ENCODE peak calls at places on chromosomes 16 and 17, in four cellular contexts. M is IMR-90, E is mesendoderm, R is H1. C is an unnamed sample.

GRCh38 chr16:66918355-66918754 is 330 bp downstream of the CDH16 start:
- DNase-seq in M (no peak), R (no peak), E (no peak), C (no peak)

GRCh38 chr16:74608944-74609343 is 2.0 kb upstream of the GLG1 start:
- DNase-seq in M (no peak), E (peak), R (no peak), C (no peak)

GRCh38 chr17:79623786-79624657 is 13.2 kb upstream of the RBFOX3 start:
- DNase-seq in M (no peak), E (no peak), R (peak), C (peak)

GRCh38 chr17:74410001-74410443 is 21.9 kb upstream of the GPRC5C start:
- DNase-seq in E (peak), R (no peak), M (no peak), C (peak)

GRCh38 chr17:82031303-82031884 is at the start of gene RAC3:
- DNase-seq in M (peak), R (no peak), E (peak), C (no peak)

GRCh38 chr16:54647731-54648221 is 282.9 kb upstream of the IRX5 start:
- DNase-seq in M (no peak), R (no peak), E (no peak), C (no peak)

GRCh38 chr16:87461466-87461975 is 31.3 kb downstream of the ZCCHC14 start:
- DNase-seq in E (peak), M (no peak), R (peak), C (peak)

GRCh38 chr16:87380403-87380802 is 3.2 kb downstream of the FBXO31 start:
- DNase-seq in R (no peak), E (no peak), M (no peak), C (no peak)

GRCh38 chr17:14753383-14753782 is 452.5 kb downstream of the HS3ST3B1 start:
- DNase-seq in M (no peak), E (no peak), R (no peak), C (no peak)

GRCh38 chr17:59342681-59343127 is 11.2 kb downstream of the YPEL2 start:
- DNase-seq in E (no peak), R (no peak), M (no peak), C (no peak)

GRCh38 chr17:31089461-31089860 is 5.3 kb upstream of the NF1 start:
- DNase-seq in E (no peak), M (no peak), R (no peak), C (no peak)

GRCh38 chr16:6027733-6028132 is 930.1 kb upstream of the EEF2KMT start:
- DNase-seq in M (no peak), R (no peak), E (no peak), C (no peak)

GRCh38 chr16:4882633-4883285 is 35.5 kb downstream of the UBN1 start:
- DNase-seq in R (no peak), E (no peak), M (peak), C (no peak)

GRCh38 chr16:19804538-19805323 is 79.9 kb downstream of the GPRC5B start:
- DNase-seq in M (no peak), R (peak), E (peak), C (peak)

GRCh38 chr16:11236855-11237254 is 19.1 kb downstream of the SOCS1 start:
- DNase-seq in M (no peak), E (no peak), R (no peak), C (no peak)

GRCh38 chr17:13765701-13766100 is 164.0 kb upstream of the HS3ST3A1 start:
- DNase-seq in R (no peak), M (peak), E (no peak), C (no peak)

GRCh38 chr16:48676836-48677235 is 66.9 kb upstream of the N4BP1 start:
- DNase-seq in R (no peak), E (no peak), M (peak), C (no peak)

GRCh38 chr17:2875608-2876007 is 79.4 kb downstream of the RAP1GAP2 start:
- DNase-seq in M (no peak), E (peak), R (no peak), C (peak)

GRCh38 chr17:31696184-31696602 is 162.9 kb downstream of the COPRS start:
- DNase-seq in E (peak), M (peak), R (peak), C (peak)

GRCh38 chr16:11914759-11915643 is 755 bp downstream of the GSPT1 start:
- DNase-seq in M (peak), E (peak), R (peak), C (no peak)

GRCh38 chr17:10646393-10646990 is 10.6 kb downstream of the MYH3 start:
- DNase-seq in E (peak), R (peak), M (peak), C (peak)

GRCh38 chr16:29316673-29317237 is 89.8 kb downstream of the NPIPB11 start:
- DNase-seq in M (peak), R (no peak), E (no peak), C (no peak)

GRCh38 chr17:58575511-58575910 is 61.1 kb upstream of the MTMR4 start:
- DNase-seq in R (no peak), M (peak), E (no peak), C (no peak)

GRCh38 chr17:17414316-17414937 is 62.4 kb upstream of the MED9 start:
- DNase-seq in R (no peak), M (peak), E (no peak), C (no peak)

GRCh38 chr16:48978501-48978900 is 303.1 kb downstream of the CBLN1 start:
- DNase-seq in R (no peak), M (no peak), E (no peak), C (no peak)

GRCh38 chr16:11085025-11085485 is 140.7 kb downstream of the CLEC16A start:
- DNase-seq in M (peak), E (no peak), R (no peak), C (no peak)

GRCh38 chr17:82520041-82520910 is 744 bp downstream of the FOXK2 start:
- DNase-seq in M (no peak), E (no peak), R (peak), C (no peak)

GRCh38 chr17:17149520-17150449 is 56.3 kb downstream of the PLD6 start:
- DNase-seq in R (no peak), M (no peak), E (no peak), C (no peak)

GRCh38 chr17:82330322-82331239 is 3.0 kb downstream of the SECTM1 start:
- DNase-seq in M (peak), E (no peak), R (no peak), C (no peak)

GRCh38 chr17:80724723-80725388 is 180.2 kb downstream of the RPTOR start:
- DNase-seq in R (no peak), E (peak), M (peak), C (no peak)

GRCh38 chr17:80726558-80727408 is 182.1 kb downstream of the RPTOR start:
- DNase-seq in R (no peak), E (no peak), M (no peak), C (no peak)

GRCh38 chr17:80727409-80727755 is 182.7 kb downstream of the RPTOR start:
- DNase-seq in R (no peak), M (no peak), E (no peak), C (no peak)

GRCh38 chr17:80722656-80723055 is 178.0 kb downstream of the RPTOR start:
- DNase-seq in M (no peak), R (no peak), E (no peak), C (no peak)

DNA sequence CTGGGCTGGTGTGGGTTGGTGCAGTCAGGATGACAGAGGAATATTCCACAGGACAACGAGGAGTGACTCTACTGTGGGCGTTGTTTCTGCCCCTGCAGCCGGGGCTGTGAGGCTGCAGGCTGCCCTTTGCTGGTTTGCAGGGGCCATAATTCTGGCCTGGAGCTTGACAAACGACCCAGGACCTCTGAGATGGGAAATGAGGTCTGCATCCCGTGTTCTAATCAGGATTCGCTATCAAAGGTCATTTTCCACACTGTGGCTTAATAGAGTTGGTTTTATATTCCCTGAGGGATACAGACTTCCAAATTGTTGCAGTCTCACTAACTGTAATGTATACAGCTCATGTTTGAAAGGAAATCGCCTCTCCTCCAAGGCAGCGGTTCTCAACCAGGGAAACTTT is 180.9 kb downstream of the RPTOR start:
- DNase-seq in E (no peak), M (no peak), R (no peak), C (no peak)
- H2BK120ac ChIP-seq in E (no peak), M (peak), R (no peak), C (no peak)

DNA sequence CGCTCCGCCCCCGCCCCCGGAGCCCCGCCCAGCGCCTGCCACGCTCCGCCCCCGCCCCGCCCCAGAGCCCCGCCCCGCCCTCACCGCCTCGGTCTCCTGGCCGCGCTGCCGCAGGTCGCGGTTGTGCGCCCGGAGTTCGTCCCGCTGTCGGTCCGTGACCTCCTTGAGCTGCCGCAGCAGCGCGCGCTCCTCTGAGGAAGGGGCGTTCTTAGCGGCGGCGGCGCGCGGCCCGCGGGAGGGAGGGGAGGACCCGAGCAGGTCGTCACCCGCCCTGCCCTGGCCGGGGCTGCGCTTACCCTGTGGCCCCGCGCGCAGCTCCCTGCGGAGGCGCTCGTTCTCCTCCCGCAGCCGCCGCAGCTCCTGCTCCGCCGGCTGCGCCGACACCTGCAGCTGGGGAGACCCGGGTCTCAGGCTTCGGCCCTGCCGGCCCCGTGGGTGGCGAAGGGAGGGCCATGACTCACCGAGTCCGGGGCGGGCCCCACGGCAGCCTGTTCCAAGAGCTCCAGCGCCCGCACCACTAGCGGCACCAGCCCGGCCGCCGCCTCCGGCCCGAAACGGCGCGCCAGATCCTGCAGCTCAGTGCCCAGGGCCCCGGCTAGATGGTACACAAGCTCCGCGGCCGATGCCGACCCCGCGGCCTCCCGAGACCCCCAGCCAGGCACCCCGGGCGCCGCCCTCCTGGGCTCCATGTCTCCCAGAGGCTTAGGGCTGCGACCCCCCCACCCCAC is 386 bp downstream of the RILP start:
- DNase-seq in M (peak), E (peak), R (peak), C (no peak)
- H3K56ac ChIP-seq in M (no peak), E (peak), R (no peak), C (no peak)

GRCh38 chr17:67210915-67211314 is 34.1 kb downstream of the HELZ start:
- DNase-seq in M (no peak), E (no peak), R (no peak), C (no peak)
- H2BK120ac ChIP-seq in M (no peak), E (no peak), R (no peak), C (no peak)

GRCh38 chr17:61376931-61377838 is 22.5 kb upstream of the TBX2 start:
- DNase-seq in M (no peak), E (no peak), R (no peak), C (no peak)
- H3K56ac ChIP-seq in M (no peak), E (no peak), R (no peak), C (no peak)

DNA sequence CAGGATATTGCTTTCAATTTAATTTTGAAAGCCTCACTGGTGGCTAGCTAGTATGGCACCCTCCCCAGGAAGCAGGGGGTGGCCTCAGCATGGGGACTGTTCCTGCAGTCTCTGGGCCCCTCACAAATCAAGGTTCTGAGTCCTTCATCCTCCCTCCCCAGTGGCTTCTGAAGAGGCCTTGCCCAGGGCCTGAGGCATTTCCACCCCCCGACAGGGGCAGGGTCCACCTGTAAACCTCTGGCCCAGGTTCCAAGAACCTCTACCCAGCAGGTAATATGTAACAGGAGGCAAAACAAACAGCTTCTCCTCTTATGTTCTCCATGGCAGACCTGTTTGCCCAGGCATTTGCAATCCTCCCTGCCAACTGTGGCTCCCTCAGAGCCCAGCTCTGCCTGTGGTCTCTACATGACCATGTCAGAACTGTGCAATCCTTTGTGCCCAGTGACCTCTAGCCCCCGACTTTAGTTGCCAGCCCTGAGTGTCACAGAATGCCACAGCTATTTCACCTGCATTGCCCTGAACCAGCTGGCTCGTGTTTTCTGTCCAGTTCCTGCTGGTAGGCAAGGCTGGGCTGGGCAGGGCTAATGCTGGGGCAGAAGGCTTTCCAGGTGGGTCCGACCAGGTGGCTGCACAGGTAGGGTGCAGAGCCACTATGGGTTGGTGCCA is 14.3 kb downstream of the ACSF2 start:
- DNase-seq in M (no peak), E (no peak), R (no peak), C (no peak)
- H2BK120ac ChIP-seq in M (no peak), E (no peak), R (no peak), C (no peak)

GRCh38 chr17:41196068-41196467 is 6.4 kb downstream of the KRTAP9-1 start:
- DNase-seq in M (no peak), R (no peak), E (no peak), C (no peak)
- H3K56ac ChIP-seq in M (no peak), R (no peak), E (no peak), C (no peak)

GRCh38 chr17:48598727-48599126 is 5.1 kb upstream of the HOXB5 start:
- DNase-seq in M (no peak), R (no peak), E (no peak), C (no peak)

GRCh38 chr17:48597775-48598631 is 4.4 kb upstream of the HOXB5 start:
- DNase-seq in M (peak), R (no peak), E (no peak), C (no peak)

GRCh38 chr17:48601184-48601527 is 3.6 kb downstream of the HOXB6 start:
- DNase-seq in E (no peak), R (no peak), M (no peak), C (no peak)

GRCh38 chr17:48600244-48601098 is 4.3 kb downstream of the HOXB6 start:
- DNase-seq in M (peak), E (peak), R (no peak), C (no peak)

GRCh38 chr17:48599373-48599772 is 5.4 kb downstream of the HOXB6 start:
- DNase-seq in R (no peak), E (no peak), M (no peak), C (no peak)
- H2BK120ac ChIP-seq in R (no peak), E (no peak), M (no peak), C (no peak)

DNA sequence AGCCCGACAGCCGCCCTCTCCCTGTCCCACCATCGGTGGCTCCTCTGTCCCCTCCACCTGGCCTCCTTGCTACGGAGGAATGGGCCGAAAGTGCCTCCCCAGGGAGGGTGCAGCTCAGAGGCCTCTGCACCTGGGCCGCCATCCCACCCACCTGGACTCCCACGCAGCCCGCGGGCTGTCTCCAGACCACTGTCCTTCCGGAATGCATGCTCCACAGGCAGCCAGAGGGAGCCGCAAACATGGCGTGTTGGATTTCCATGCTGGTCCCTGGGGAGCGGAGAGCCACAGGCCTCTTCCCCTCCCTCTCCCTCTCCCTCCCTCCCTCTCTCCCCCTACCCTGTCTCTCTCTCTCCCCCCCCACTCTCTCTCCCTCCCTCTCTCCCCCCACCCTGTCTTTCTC is 3.0 kb downstream of the SSTR5 start:
- DNase-seq in E (no peak), R (no peak), M (no peak), C (no peak)
- H3K56ac ChIP-seq in E (no peak), R (no peak), M (no peak), C (no peak)

C was measured in H9.